ENCODE peak calls at places on chromosomes 7 and 10, in six cellular contexts. T is aorta, D is Panc1, H is left ventricle myocardium inferior, P is H1, S is fibroblast of lung. A is an unnamed sample. For H3K9me3, the result is how much of the 10 kb centered on the place peaks cover.

GRCh38 chr7:74271742-74272141 is 17.5 kb upstream of the CLIP2 start:
- DNase-seq in T (no peak), D (no peak), H (no peak), P (no peak), S (no peak), A (no peak)

GRCh38 chr7:32020760-32021159 is 49.4 kb downstream of the PDE1C start:
- DNase-seq in T (no peak), D (no peak), H (no peak), P (no peak), S (peak), A (no peak)

GRCh38 chr10:88838766-88839165 is 12.9 kb downstream of the ANKRD22 start:
- DNase-seq in T (no peak), D (no peak), H (no peak), P (no peak), S (no peak), A (no peak)

GRCh38 chr10:49521062-49521461 is 17.9 kb downstream of the ERCC6 start:
- DNase-seq in T (no peak), D (no peak), H (no peak), P (no peak), S (no peak), A (no peak)

GRCh38 chr7:5704534-5704922 is 76.9 kb downstream of the RNF216 start:
- DNase-seq in T (peak), D (peak), H (peak), P (peak), S (peak), A (peak)

GRCh38 chr10:74891048-74891447 is 64.6 kb downstream of the KAT6B start:
- DNase-seq in T (no peak), D (no peak), H (no peak), P (no peak), S (no peak), A (no peak)

GRCh38 chr7:25391295-25391861 is 163.1 kb upstream of the NPVF start:
- DNase-seq in T (no peak), D (no peak), H (no peak), P (no peak), S (peak), A (no peak)

GRCh38 chr10:93601774-93602162 is 733 bp upstream of the RBP4 start:
- DNase-seq in T (no peak), D (no peak), H (no peak), P (no peak), S (no peak), A (no peak)

GRCh38 chr7:81127991-81128390 is 209.1 kb upstream of the SEMA3C start:
- DNase-seq in T (no peak), D (no peak), H (no peak), P (no peak), S (no peak), A (no peak)

GRCh38 chr7:130748531-130749389 is 14.8 kb upstream of the KLF14 start:
- DNase-seq in T (no peak), D (no peak), H (no peak), P (no peak), S (no peak), A (no peak)

GRCh38 chr7:76377186-76377918 is 18.6 kb upstream of the YWHAG start:
- DNase-seq in T (no peak), D (no peak), H (no peak), P (no peak), S (no peak), A (no peak)

GRCh38 chr7:47807756-47808155 is 140.5 kb downstream of the PKD1L1 start:
- DNase-seq in T (no peak), D (no peak), H (no peak), P (no peak), S (no peak), A (no peak)

GRCh38 chr7:1882451-1882850 is 212.4 kb downstream of the ELFN1 start:
- DNase-seq in T (no peak), D (no peak), H (no peak), P (no peak), S (no peak), A (no peak)

GRCh38 chr7:129127154-129127553 is 17.4 kb upstream of the TSPAN33 start:
- DNase-seq in T (no peak), D (no peak), H (no peak), P (no peak), S (no peak), A (no peak)

GRCh38 chr10:88361995-88362540 is 221.1 kb downstream of the RNLS start:
- DNase-seq in T (no peak), D (no peak), H (no peak), P (no peak), S (no peak), A (no peak)

GRCh38 chr10:33304553-33304952 is 29.9 kb downstream of the NRP1 start:
- DNase-seq in T (no peak), D (no peak), H (no peak), P (no peak), S (no peak), A (no peak)

DNA sequence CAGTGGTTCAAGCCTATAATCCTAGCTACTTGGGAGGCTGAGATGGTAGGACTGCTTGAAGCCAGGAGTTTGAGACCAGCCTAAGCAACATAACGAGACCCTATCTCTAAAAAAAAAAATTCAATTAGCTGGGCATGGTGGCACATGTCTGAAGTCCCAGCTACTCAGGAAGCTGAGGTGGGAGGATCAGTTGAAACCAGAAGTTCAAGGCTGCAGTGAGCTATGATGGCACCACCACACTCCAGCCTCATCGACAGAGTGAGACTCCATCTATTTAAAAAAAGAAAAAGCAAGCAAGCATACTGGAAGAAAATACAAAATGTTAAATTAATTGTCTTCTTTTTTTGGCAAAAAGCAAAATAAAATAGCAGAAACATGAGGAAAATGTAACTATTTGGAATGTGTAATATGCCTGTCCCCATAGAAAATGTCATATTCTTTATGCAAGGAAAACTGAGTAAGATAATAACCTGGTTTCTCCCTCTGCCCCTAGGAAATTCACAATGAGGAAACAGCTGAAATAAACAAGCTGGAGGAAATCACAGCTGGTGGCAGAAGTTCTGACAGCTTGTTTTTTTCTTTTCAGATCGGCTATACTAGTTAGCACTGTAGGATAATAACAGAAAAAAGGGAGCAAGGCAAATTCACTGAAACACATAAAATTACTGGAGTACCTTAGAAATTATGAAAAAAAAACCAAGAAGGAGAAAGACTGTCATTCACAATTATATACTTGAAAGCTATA is 48.5 kb downstream of the HERPUD2 start:
- DNase-seq in T (no peak), D (no peak), H (no peak), P (no peak), S (peak), A (no peak)
- H3K27ac ChIP-seq in T (no peak), D (no peak), H (peak), P (no peak), S (no peak), A (no peak)

GRCh38 chr10:37634351-37634880 is 223.0 kb downstream of the ZNF248 start:
- DNase-seq in T (no peak), D (no peak), H (no peak), P (no peak), S (no peak), A (no peak)

GRCh38 chr10:37640301-37640700 is 217.1 kb downstream of the ZNF248 start:
- DNase-seq in T (no peak), D (no peak), H (no peak), P (no peak), S (no peak), A (no peak)

GRCh38 chr10:37638569-37638968 is 218.8 kb downstream of the ZNF248 start:
- DNase-seq in T (no peak), D (no peak), H (no peak), P (no peak), S (no peak), A (no peak)

GRCh38 chr10:37643187-37643586 is 214.2 kb downstream of the ZNF248 start:
- DNase-seq in T (no peak), D (no peak), H (no peak), P (no peak), S (no peak), A (no peak)

DNA sequence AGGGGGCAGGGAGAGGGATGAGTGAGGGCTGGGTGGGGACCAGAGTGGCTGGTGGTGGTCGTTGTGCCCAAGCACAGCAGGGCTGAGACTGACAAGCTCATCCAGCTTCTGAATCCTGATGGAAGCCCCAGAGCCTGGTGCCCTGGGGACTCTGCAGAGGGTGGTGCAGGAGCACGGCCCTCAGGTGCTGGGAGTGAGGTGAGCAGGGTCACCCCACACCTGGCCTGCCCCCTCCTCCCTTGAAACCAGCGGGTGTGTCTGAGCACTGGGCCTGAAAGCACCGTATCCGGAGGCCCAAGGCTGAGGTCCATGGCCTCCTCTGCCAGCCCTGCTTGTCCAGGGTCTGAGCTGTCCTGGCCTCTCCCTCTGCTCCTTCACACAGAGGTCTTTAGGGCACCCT is 218.2 kb downstream of the ZNF248 start:
- DNase-seq in T (no peak), D (no peak), H (no peak), P (no peak), S (no peak), A (no peak)
- H3K9me3 ChIP-seq in T (under half), D (under half), H (under half), P (half or more), S (under half), A (under half)

GRCh38 chr7:86747698-86748097 is 104.0 kb downstream of the GRM3 start:
- DNase-seq in T (no peak), D (no peak), H (no peak), P (no peak), S (no peak), A (peak)
- H3K27ac ChIP-seq in T (no peak), D (no peak), H (no peak), P (peak), S (no peak), A (peak)

GRCh38 chr7:158448701-158449100 is 138.9 kb downstream of the PTPRN2 start:
- DNase-seq in T (no peak), D (no peak), H (no peak), P (no peak), S (no peak), A (no peak)
- H3K9me3 ChIP-seq in T (under half), D (under half), H (under half), P (under half), S (under half), A (under half)

GRCh38 chr10:76559889-76560215 is 1077.8 kb downstream of the KCNMA1 start:
- DNase-seq in T (no peak), D (no peak), H (no peak), P (no peak), S (peak), A (no peak)
- H3K27ac ChIP-seq in T (no peak), D (no peak), H (no peak), P (no peak), S (peak), A (no peak)

GRCh38 chr7:69439636-69440325 is 158.5 kb upstream of the AUTS2 start:
- DNase-seq in T (no peak), D (no peak), H (no peak), P (no peak), S (no peak), A (no peak)

GRCh38 chr7:69436944-69437343 is 161.3 kb upstream of the AUTS2 start:
- DNase-seq in T (no peak), D (no peak), H (no peak), P (no peak), S (no peak), A (no peak)

GRCh38 chr7:69443136-69443535 is 155.1 kb upstream of the AUTS2 start:
- DNase-seq in T (no peak), D (no peak), H (no peak), P (no peak), S (no peak), A (no peak)

GRCh38 chr7:69438584-69438983 is 159.7 kb upstream of the AUTS2 start:
- DNase-seq in T (no peak), D (no peak), H (no peak), P (no peak), S (no peak), A (no peak)

GRCh38 chr7:69439040-69439439 is 159.2 kb upstream of the AUTS2 start:
- DNase-seq in T (no peak), D (no peak), H (no peak), P (no peak), S (no peak), A (no peak)
- H3K9me3 ChIP-seq in T (under half), D (under half), H (under half), P (under half), S (under half), A (under half)